ENCODE peak calls at places on chromosomes 16 and 17, in seven cellular contexts. H is psoas muscle, B is body of pancreas, L is left ventricle myocardium inferior, J is stomach, D is breast epithelium, T is lung. N is an unnamed sample. For H3K4me1, the result is how much of the 10 kb centered on the place peaks cover.

GRCh38 chr16:49756971-49757743 is 98.8 kb downstream of the ZNF423 start:
- DNase-seq in H (no peak), J (no peak), B (no peak), D (no peak), T (no peak), L (no peak), N (no peak)

GRCh38 chr17:51662204-51663056 is 402.1 kb downstream of the UTP18 start:
- DNase-seq in L (no peak), J (no peak), T (no peak), H (no peak), D (no peak), B (no peak), N (no peak)

GRCh38 chr17:40539711-40540411 is 25.4 kb downstream of the CCR7 start:
- DNase-seq in J (no peak), B (no peak), D (no peak), T (no peak), L (no peak), H (no peak), N (no peak)

GRCh38 chr17:75783069-75783783 is 1.4 kb upstream of the UNK start:
- DNase-seq in D (no peak), L (no peak), J (no peak), T (no peak), H (no peak), B (no peak), N (no peak)

GRCh38 chr16:9112166-9112843 is 20.9 kb downstream of the HAPSTR1 start:
- DNase-seq in B (no peak), D (no peak), L (no peak), J (no peak), H (no peak), T (peak), N (no peak)

GRCh38 chr16:81633147-81633619 is 145.9 kb upstream of the PLCG2 start:
- DNase-seq in T (no peak), D (no peak), B (no peak), J (no peak), H (no peak), L (no peak), N (no peak)

GRCh38 chr17:38742431-38743308 is 5.5 kb downstream of the PCGF2 start:
- DNase-seq in D (no peak), H (no peak), B (peak), J (no peak), L (no peak), T (peak), N (peak)

GRCh38 chr16:51651061-51651466 is 500.0 kb upstream of the SALL1 start:
- DNase-seq in D (no peak), H (no peak), J (no peak), B (no peak), L (no peak), T (no peak), N (no peak)

GRCh38 chr17:63694229-63694973 is 5.5 kb downstream of the LIMD2 start:
- DNase-seq in B (no peak), L (no peak), H (no peak), J (no peak), D (no peak), T (no peak), N (no peak)

GRCh38 chr17:4074831-4075495 is 67.9 kb downstream of the ZZEF1 start:
- DNase-seq in L (no peak), D (no peak), B (peak), J (no peak), H (no peak), T (no peak), N (no peak)

GRCh38 chr17:2867441-2868424 is 71.5 kb downstream of the RAP1GAP2 start:
- DNase-seq in B (peak), D (no peak), H (peak), J (no peak), T (no peak), L (no peak), N (no peak)

GRCh38 chr17:17710728-17711541 is 29.7 kb downstream of the RAI1 start:
- DNase-seq in J (peak), T (peak), L (no peak), D (peak), B (peak), H (no peak), N (peak)

GRCh38 chr17:49755681-49756283 is 8.1 kb downstream of the FAM117A start:
- DNase-seq in J (no peak), B (no peak), T (no peak), H (no peak), D (no peak), L (no peak), N (no peak)

GRCh38 chr16:46768809-46769208 is 20.7 kb upstream of the MYLK3 start:
- DNase-seq in H (peak), J (no peak), D (no peak), B (no peak), T (no peak), L (no peak), N (no peak)

GRCh38 chr17:58680038-58680369 is 11.8 kb downstream of the TEX14 start:
- DNase-seq in D (no peak), T (no peak), B (no peak), L (no peak), H (no peak), J (no peak), N (no peak)

GRCh38 chr17:58153046-58153445 is 4.9 kb downstream of the OR4D1 start:
- DNase-seq in J (no peak), B (no peak), D (no peak), T (no peak), H (no peak), L (no peak), N (no peak)

GRCh38 chr16:47847220-47847970 is 308.4 kb downstream of the ABCC12 start:
- DNase-seq in L (no peak), B (no peak), H (no peak), J (no peak), D (no peak), T (peak), N (no peak)

GRCh38 chr16:85631802-85632393 is 18.8 kb downstream of the GSE1 start:
- DNase-seq in D (no peak), T (no peak), H (no peak), B (no peak), J (no peak), L (no peak), N (no peak)

GRCh38 chr16:62077998-62078397 is 41.8 kb upstream of the CDH8 start:
- DNase-seq in T (no peak), H (no peak), L (no peak), J (no peak), B (no peak), D (no peak), N (no peak)

GRCh38 chr17:59746849-59747445 is 39.5 kb downstream of the VMP1 start:
- DNase-seq in L (no peak), J (no peak), D (no peak), T (no peak), H (no peak), B (no peak), N (no peak)

GRCh38 chr17:1651559-1651844 is 1.8 kb upstream of the RILP start:
- DNase-seq in D (no peak), H (no peak), J (no peak), L (no peak), B (no peak), T (no peak), N (no peak)

GRCh38 chr17:49214665-49215360 is 4.3 kb downstream of the ABI3 start:
- DNase-seq in H (no peak), L (no peak), D (peak), J (peak), T (no peak), B (peak), N (no peak)

GRCh38 chr16:67636713-67637112 is 8.2 kb upstream of the CARMIL2 start:
- DNase-seq in H (no peak), L (no peak), B (no peak), T (no peak), D (no peak), J (no peak), N (no peak)
- TF ChIP-seq CTCF in H (no peak), L (no peak), B (no peak), T (no peak), D (no peak), J (no peak), N (no peak)

GRCh38 chr17:55284001-55284884 is 19.5 kb downstream of the HLF start:
- DNase-seq in B (no peak), T (peak), J (no peak), H (no peak), D (no peak), L (no peak), N (no peak)

GRCh38 chr17:55283256-55283965 is 18.7 kb downstream of the HLF start:
- DNase-seq in D (no peak), H (no peak), J (no peak), L (no peak), B (no peak), T (no peak), N (no peak)

GRCh38 chr17:55284944-55285339 is 20.2 kb downstream of the HLF start:
- DNase-seq in T (no peak), H (no peak), B (no peak), J (no peak), D (no peak), L (no peak), N (no peak)

GRCh38 chr17:55286681-55287589 is 22.2 kb downstream of the HLF start:
- DNase-seq in L (no peak), H (no peak), J (peak), T (no peak), B (peak), D (no peak), N (no peak)

GRCh38 chr17:55285340-55286301 is 20.9 kb downstream of the HLF start:
- DNase-seq in B (peak), H (peak), T (peak), D (peak), J (peak), L (peak), N (peak)
- H3K4me1 ChIP-seq in B (half or more), H (under half), T (under half), D (under half), J (half or more), L (half or more), N (half or more)

GRCh38 chr16:1496464-1496863 is 3.3 kb downstream of the TELO2 start:
- DNase-seq in J (no peak), H (no peak), B (no peak), D (no peak), L (no peak), T (no peak), N (no peak)
- H3K4me3 ChIP-seq in J (no peak), H (no peak), B (no peak), D (no peak), L (no peak), T (no peak), N (no peak)

DNA sequence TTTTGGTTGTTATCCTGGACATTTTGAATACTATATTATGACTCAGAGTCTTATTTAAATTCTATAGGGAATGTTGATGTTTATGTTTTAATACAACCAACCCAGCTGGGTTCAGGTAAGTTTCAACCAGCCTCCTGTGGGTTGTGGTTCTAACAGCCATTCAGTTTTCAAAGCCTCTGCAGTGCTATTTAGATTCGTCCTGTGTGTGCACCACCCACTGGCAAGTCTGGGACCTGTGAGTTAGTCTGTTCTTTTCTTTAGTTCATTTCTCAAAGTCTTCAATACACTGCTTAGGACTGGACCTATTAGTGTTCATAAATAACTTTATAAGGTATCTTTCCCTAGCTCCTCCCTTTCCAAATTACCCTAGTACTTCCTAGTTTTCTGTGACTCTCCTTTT is 170.6 kb downstream of the TMEM132E start:
- DNase-seq in J (no peak), T (no peak), H (no peak), L (no peak), B (no peak), D (no peak), N (no peak)
- TF ChIP-seq CTCF in J (no peak), T (no peak), H (no peak), L (no peak), B (no peak), D (no peak), N (no peak)

DNA sequence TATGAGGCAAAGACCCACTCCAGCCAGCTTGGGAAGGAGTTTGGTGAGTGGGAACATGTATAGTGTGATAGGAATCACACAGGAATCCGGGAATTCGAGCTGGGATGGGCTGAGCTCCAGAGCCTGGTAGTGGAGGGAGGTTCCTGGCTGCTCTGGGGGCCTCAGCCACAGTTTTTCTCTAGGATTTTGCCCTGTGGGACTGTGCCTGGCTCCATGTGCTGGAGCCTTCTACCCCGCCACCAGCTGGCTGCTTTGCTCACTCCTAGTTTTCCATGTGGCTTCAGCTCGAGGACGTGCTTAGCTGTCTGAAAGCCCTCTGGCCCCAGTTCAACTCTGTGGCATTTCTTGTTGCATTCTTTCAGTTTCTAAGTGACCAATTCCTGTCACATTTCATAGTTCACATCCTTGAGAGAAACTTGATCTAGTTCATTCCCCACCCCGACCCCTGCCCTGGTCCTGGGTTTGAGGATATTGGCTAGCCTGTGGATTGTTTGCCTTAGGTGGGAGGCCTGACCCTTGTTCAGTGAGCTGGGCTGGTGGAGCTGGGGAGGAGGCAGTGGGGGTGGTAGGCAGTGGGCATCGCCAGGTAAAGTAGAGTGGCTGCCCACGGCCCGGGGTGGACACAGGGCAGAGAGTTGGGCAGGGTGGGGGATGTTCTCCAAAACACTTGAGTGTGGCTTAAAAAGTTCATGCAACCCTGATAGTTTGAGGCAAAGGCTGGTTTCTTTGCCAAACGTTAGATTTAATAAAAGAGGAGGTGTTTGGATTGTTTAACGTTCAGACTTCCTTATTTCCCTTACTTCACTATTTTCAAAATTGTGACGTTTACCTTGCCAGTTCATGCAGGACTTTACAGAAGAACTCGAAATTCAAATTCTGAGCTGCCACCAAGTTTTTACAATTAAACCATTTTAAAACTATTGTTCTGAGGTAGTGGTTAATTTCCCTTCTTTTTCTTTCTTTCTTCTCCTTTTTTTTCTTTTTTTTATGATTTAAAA is 5.2 kb downstream of the SEC14L1 start:
- DNase-seq in H (peak), J (peak), T (peak), L (peak), D (no peak), B (peak), N (no peak)
- H3K4me1 ChIP-seq in H (half or more), J (half or more), T (under half), L (half or more), D (under half), B (half or more), N (under half)

DNA sequence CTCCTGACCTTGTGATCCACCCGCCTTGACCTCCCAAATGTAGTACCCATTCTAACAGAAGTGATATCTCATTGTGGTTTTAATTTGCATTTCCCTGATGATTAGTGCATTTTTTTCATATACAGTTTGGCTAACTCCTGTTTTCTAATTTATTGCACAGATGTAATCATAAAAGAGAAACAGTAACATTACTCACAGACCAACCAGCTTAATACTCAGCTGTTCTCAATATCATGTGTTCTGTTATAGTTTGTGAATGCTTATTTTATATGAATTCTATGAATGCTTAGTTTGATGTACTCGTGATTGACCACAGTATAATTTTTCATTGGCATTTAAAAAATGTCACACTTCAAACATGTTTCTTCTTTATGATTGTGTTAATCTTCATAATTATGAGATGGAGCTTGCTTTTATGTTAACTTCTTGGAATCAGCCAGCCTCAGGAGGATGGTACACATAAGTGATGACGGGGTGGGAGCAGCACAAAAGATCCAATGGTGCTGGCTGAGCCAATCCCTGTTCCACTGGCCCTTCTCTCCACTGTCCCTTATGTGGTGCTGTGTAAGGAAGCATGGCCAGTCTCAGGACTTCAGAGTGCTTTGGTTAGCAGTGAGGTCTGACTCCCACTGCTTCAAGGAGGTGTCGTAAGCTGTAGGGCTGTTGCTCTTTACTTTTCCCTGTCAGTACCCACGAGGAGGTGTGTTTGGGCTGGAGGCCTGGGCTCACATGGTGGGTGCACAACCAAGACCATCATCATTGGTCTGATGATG is 191.0 kb downstream of the SPECC1 start:
- DNase-seq in J (no peak), B (no peak), H (no peak), T (no peak), D (no peak), L (no peak), N (no peak)
- H3K4me3 ChIP-seq in J (no peak), B (no peak), H (no peak), T (no peak), D (no peak), L (no peak), N (no peak)

DNA sequence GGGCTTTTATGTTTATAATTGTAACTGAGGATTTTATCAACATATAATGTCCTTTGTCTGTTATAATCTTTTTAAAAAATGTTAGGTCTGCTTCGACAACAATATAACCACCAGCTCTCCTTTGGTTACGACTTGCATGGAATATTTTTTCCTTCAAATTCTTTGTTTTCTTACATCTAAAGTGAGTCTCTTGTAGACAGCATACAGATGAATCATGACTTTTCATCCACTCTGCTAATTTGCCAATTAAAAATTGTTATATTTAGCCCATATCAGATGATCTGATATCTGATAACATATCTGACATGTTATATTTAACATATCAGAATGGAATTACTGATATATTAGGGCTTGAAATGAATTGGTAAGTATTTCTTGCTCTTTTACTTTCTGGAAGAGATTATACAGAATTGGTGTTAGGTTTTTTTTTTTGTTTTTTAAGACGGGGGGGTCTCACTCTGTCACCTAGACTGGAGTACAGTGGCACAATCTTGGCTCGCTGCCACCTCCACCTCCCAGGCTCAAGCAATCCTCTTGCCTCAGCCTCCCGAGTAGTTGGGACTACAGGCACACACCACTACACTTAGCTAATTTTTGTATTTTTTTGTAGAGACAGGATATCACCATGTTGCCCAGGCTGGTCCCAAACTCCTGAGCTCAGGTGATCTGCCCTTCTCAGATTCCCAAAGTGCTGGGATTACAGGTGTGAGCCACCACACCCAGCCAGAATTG is 27.5 kb downstream of the TBX21 start:
- DNase-seq in J (no peak), D (no peak), H (no peak), B (no peak), L (no peak), T (no peak), N (no peak)
- TF ChIP-seq CTCF in J (no peak), D (no peak), H (no peak), B (no peak), L (no peak), T (no peak), N (no peak)

N was measured in thoracic aorta.